ENCODE peak calls at places on chromosomes 1 and 21, in four cellular contexts. W is endodermal cell, N is PC-3, L is trophoblast cell. Y is an unnamed sample.

GRCh38 chr21:28429161-28429560 is 563.5 kb downstream of the LTN1 start:
- DNase-seq in W (no peak), N (no peak), L (no peak), Y (no peak)

GRCh38 chr1:111633736-111634135 is 14.1 kb downstream of the RAP1A start:
- DNase-seq in W (no peak), N (no peak), L (no peak), Y (no peak)

GRCh38 chr1:109265741-109266330 is 16.5 kb downstream of the CELSR2 start:
- DNase-seq in W (no peak), N (no peak), L (no peak), Y (no peak)

GRCh38 chr1:7327849-7328248 is 443.2 kb upstream of the VAMP3 start:
- DNase-seq in W (no peak), N (no peak), L (no peak), Y (no peak)

GRCh38 chr1:241844593-241844992 is 3.4 kb upstream of the EXO1 start:
- DNase-seq in W (no peak), N (no peak), L (no peak), Y (no peak)

GRCh38 chr1:8903908-8904650 is 25.6 kb upstream of the ENO1 start:
- DNase-seq in W (no peak), N (peak), L (peak), Y (peak)

GRCh38 chr21:41769106-41769505 is 2.3 kb upstream of the RIPK4 start:
- DNase-seq in W (no peak), N (no peak), L (no peak), Y (no peak)

GRCh38 chr1:910881-911721 is 12.6 kb upstream of the SAMD11 start:
- DNase-seq in W (peak), N (peak), L (peak), Y (peak)

GRCh38 chr1:46622341-46622740 is 5.7 kb upstream of the MOB3C start:
- DNase-seq in W (peak), N (peak), L (peak), Y (peak)

GRCh38 chr1:158177705-158178450 is 2.8 kb upstream of the CD1D start:
- DNase-seq in W (peak), N (peak), L (peak), Y (peak)

GRCh38 chr1:117821782-117822447 is 107.5 kb downstream of the GDAP2 start:
- DNase-seq in W (no peak), N (peak), L (peak), Y (peak)

GRCh38 chr1:29415156-29415830 is 179.0 kb downstream of the PTPRU start:
- DNase-seq in W (peak), N (peak), L (no peak), Y (no peak)

GRCh38 chr1:6001992-6002576 is 9.9 kb upstream of the NPHP4 start:
- DNase-seq in W (no peak), N (peak), L (no peak), Y (no peak)

GRCh38 chr1:15849775-15850449 is 2.4 kb downstream of the SPEN start:
- DNase-seq in W (peak), N (peak), L (peak), Y (peak)

GRCh38 chr21:33490991-33491372 is 534 bp downstream of the DNAJC28 start:
- DNase-seq in W (no peak), N (no peak), L (peak), Y (peak)

DNA sequence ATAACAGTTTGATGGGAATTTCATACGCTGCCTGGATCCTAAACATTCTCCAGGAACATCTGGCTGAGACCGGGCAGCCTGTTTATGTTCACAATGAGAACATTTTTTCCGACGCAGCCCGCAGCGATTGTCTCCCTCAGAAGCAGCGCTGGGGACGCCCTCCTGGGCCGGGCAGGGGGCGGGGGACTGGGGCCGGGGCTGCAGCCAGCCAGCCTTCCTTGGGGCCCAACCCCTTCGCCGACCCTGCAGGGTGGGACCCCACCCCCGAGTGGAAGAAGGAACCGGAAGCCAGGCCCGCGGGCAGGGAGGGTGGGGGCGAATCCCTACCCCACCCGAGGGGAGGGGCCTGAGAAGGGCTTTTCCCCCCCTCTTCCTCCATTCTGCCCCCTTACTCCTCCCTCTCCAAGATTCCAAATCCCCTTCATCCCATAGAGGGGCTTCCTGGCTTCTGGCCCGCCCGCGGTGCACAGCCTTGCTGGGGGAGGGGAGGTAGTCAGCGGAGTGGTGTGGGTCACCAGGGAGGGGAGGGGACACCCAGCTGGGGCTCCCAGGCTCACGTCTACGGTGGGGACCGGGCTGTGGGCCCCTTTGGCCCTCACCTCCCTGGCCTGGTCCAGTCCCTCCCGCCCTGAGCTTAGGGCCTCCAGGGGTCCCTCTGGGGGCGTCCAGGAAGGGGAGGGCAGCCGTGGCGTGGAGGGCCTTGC is 60.6 kb downstream of the WNT9A start:
- DNase-seq in W (peak), N (no peak), L (peak), Y (peak)
- H3K9ac ChIP-seq in W (no peak), N (no peak), L (peak), Y (no peak)

DNA sequence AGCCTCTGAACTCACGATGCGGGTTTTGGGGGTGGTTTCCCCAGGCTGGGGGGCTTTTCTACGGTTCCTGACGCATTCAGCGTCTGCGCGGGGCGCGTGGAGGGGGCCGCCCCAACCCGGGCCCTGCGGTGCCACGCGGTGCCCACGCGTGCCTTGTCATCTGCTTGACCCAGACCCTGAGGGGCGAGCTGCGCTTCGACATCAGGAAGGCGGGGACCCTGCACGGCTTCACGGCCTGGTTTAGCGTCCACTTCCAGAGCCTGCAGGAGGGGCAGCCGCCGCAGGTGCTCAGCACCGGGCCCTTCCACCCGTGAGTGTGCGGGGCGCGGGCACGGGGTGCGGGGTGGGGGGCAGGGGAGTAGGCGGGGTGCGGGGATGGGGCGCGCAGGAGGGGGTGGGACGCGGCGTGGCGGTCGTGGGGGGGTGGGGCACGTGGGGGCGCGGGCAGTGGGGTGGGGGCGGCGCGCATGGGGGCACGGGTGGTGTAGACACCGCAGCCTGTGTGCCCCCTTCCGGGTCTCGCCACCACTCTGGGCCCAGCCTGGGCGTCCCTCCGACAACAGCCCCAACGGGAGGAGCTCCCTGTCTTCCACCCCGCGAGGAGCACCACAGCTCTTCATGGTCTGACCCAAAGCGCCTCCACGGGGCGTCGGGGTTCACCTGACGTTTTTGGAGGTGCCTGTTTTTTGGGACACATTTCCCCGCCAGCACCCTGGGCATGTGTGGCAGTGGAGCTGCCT is 26.3 kb downstream of the PRMT2 start:
- DNase-seq in W (no peak), N (no peak), L (no peak), Y (no peak)
- H3K9ac ChIP-seq in W (no peak), N (no peak), L (no peak), Y (peak)

GRCh38 chr1:246181244-246181643 is 325.8 kb downstream of the SMYD3 start:
- DNase-seq in W (no peak), N (no peak), L (no peak), Y (no peak)
- H3K9ac ChIP-seq in W (no peak), N (no peak), L (no peak), Y (no peak)

GRCh38 chr1:10834770-10835412 is 38.4 kb upstream of the CASZ1 start:
- DNase-seq in W (no peak), N (no peak), L (no peak), Y (no peak)
- H3K9ac ChIP-seq in W (no peak), N (no peak), L (no peak), Y (no peak)

DNA sequence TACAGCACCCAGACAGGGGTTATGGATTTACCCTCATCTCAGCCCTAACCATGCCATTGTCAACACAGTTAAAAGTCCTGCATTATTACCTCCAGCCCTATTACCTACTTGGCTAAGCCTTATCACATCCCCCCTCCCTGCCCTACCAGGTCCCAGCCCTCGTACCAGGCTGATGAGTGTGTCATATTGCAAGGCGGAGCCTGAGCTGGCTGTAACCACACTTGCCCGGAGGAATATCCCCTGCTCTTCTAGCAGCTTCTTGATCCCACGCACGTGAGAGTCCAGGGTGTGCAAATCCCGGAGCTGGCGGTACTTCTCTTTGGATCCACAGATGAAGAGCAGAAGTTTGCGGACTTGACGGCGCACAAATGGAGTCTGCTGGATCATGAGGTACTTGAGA is 87.4 kb downstream of the UBR4 start:
- DNase-seq in W (peak), N (peak), L (no peak), Y (no peak)
- H3K9ac ChIP-seq in W (no peak), N (no peak), L (no peak), Y (no peak)

DNA sequence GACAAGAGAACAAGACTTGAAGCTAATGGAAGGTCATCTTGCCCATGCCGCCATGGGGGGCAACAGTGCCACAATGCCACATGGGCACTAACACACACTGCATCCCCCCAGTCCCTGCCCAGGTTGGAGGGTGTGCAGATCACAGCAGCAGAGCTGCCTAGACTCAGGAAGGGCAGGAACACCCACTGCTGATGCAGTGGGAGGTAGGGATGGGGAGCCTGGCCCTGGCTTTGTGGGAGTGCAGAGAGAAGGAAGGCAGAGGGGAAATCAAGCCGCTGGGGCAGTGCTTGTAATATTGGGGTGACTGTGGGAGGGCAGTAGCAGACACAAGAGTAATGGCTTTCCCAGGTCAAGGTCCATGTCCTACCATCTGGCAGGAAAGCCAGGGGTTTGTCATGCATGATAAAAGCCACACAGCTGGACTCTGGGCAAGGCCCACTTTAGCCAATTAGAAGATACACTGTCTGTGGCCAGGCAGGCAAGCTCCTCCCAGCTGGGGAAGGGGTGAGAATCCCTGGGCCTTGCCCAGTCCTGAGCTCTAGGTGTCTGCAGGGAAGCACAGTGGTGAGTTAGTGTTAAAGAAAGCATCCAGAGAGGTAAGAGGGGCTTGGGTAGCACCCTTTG is 25.4 kb upstream of the MEF2D start:
- DNase-seq in W (peak), N (no peak), L (no peak), Y (no peak)
- H3K9ac ChIP-seq in W (no peak), N (no peak), L (no peak), Y (no peak)

DNA sequence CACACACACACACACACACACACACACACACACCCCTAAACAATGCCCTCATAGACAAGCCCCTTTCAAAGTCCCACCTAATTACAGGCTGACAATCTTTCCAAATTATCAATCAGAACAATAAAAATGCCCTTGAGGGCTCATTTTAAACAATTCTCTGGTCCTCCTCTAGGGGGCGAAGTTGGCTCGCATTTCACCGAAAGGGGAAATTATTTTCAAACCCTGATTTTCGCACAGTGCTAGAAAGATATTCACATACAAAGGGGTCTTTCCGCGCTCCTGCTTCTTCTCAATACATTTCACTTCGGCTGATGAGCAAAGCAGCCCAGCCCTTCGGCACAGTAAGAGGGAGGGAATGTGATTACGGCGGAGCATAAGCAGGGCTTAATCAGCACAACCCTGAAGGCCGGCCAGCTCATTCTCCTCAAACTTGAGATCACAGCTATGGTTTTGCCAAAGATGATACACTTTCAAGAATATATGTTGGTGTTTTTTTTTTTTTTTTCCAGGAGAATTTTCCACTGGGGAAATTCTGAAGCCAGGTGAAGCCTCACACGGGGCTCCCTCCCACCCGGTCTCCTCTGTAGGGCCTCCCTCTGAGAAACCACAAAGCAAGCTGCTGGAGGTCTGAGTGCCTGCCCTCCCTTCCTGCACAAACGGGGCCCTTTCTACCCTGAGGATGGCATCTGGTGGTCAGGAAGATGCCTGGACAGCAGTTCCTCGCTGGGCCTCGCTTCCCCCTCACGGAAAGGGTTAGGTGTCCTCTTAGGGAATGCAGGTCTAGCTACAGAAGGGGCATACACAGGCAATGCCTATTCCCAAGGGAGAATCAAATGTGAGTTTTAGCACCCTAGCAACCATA is 66.9 kb downstream of the GNG12 start:
- DNase-seq in W (peak), N (peak), L (peak), Y (peak)
- H3K9ac ChIP-seq in W (no peak), N (no peak), L (no peak), Y (peak)

DNA sequence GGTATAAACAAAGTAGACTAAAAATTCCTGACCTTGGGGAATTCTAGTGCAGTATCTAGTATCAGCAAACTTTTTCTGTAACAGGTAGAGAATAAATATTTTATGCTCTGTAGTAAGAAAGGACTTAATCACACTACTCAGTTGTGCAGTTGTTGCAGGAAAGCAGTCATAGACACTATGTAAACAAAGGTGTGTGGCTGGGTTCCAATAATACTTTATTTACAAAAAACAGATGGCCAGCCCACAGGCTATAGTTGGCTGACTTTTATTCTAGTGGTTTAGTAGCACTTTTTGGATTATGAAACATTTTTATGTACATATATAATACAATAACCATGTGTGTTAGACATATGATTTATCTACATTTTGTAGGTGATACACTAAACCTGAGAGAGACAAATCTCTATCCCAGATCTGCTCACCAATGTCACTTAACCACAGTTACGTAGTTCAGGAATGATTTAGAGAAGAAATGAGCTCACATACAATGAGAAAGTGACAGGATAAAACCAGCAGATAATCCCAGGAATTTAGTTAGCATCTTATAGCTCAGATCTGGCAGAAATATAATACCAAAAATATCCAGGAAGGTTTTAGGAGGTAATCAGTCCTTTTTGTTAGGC is 56.1 kb downstream of the MIER1 start:
- DNase-seq in W (no peak), N (peak), L (peak), Y (peak)
- H3K9ac ChIP-seq in W (no peak), N (no peak), L (no peak), Y (peak)

Y was measured in GM23248.